ENCODE peak calls at places on chromosomes 6 and 20, in seven cellular contexts. W is Panc1, K is uterus, D is cardiac muscle cell, Z is right cardiac atrium, U is neuronal stem cell, X is HCT116. T is an unnamed sample. For H3K4me1, the result is how much of the 10 kb centered on the place peaks cover.

GRCh38 chr20:18694071-18694470 is 106.2 kb downstream of the DTD1 start:
- DNase-seq in W (no peak), K (no peak), D (no peak), Z (no peak), U (no peak), X (no peak), T (no peak)

GRCh38 chr6:116118608-116119007 is 7.3 kb downstream of the COL10A1 start:
- DNase-seq in W (no peak), K (no peak), D (no peak), Z (no peak), U (no peak), X (no peak), T (no peak)

GRCh38 chr6:14232889-14233288 is 115.3 kb downstream of the CD83 start:
- DNase-seq in W (no peak), K (no peak), D (no peak), Z (no peak), U (no peak), X (no peak), T (no peak)

GRCh38 chr20:25551413-25552210 is 33.7 kb downstream of the NINL start:
- DNase-seq in W (no peak), K (no peak), D (peak), Z (no peak), U (no peak), X (no peak), T (no peak)

GRCh38 chr6:168223755-168224154 is 95.8 kb downstream of the DACT2 start:
- DNase-seq in W (no peak), K (no peak), D (no peak), Z (no peak), U (no peak), X (no peak), T (no peak)

GRCh38 chr20:21166801-21167200 is 40.9 kb downstream of the KIZ start:
- DNase-seq in W (no peak), K (no peak), D (no peak), Z (no peak), U (no peak), X (no peak), T (no peak)

GRCh38 chr20:10359621-10360040 is 74.4 kb downstream of the MKKS start:
- DNase-seq in W (no peak), K (no peak), D (no peak), Z (no peak), U (no peak), X (no peak), T (no peak)

GRCh38 chr6:56749632-56750151 is 107.0 kb upstream of the DST start:
- DNase-seq in W (peak), K (no peak), D (no peak), Z (no peak), U (no peak), X (peak), T (no peak)

GRCh38 chr20:38940644-38941043 is 14.4 kb downstream of the FAM83D start:
- DNase-seq in W (no peak), K (no peak), D (no peak), Z (no peak), U (no peak), X (no peak), T (no peak)

GRCh38 chr20:58388028-58388601 is 914 bp upstream of the VAPB start:
- DNase-seq in W (no peak), K (no peak), D (no peak), Z (no peak), U (no peak), X (no peak), T (no peak)

GRCh38 chr20:39943336-39943735 is 745.7 kb downstream of the MAFB start:
- DNase-seq in W (no peak), K (no peak), D (no peak), Z (no peak), U (no peak), X (no peak), T (no peak)

GRCh38 chr6:75409286-75409685 is 84.3 kb downstream of the FILIP1 start:
- DNase-seq in W (no peak), K (no peak), D (no peak), Z (no peak), U (no peak), X (no peak), T (no peak)

GRCh38 chr6:129309154-129309553 is 400.8 kb downstream of the ARHGAP18 start:
- DNase-seq in W (no peak), K (no peak), D (no peak), Z (no peak), U (no peak), X (no peak), T (no peak)

GRCh38 chr20:58749979-58750378 is 57.4 kb downstream of the NPEPL1 start:
- DNase-seq in W (no peak), K (no peak), D (no peak), Z (no peak), U (no peak), X (no peak), T (no peak)

GRCh38 chr6:163720005-163720404 is 305.5 kb downstream of the QKI start:
- DNase-seq in W (no peak), K (no peak), D (no peak), Z (no peak), U (no peak), X (no peak), T (no peak)

GRCh38 chr6:138988469-138988834 is 399 bp upstream of the REPS1 start:
- DNase-seq in W (no peak), K (no peak), D (no peak), Z (no peak), U (no peak), X (no peak), T (no peak)

GRCh38 chr6:13559968-13560650 is 14.3 kb upstream of the SIRT5 start:
- DNase-seq in W (no peak), K (no peak), D (no peak), Z (no peak), U (no peak), X (no peak), T (no peak)

GRCh38 chr6:143098054-143098673 is 37.5 kb downstream of the AIG1 start:
- DNase-seq in W (no peak), K (no peak), D (no peak), Z (no peak), U (no peak), X (no peak), T (no peak)

GRCh38 chr6:35298625-35299140 is 1.1 kb downstream of the DEF6 start:
- DNase-seq in W (no peak), K (no peak), D (no peak), Z (no peak), U (no peak), X (no peak), T (no peak)

GRCh38 chr6:101391772-101392560 is 1.5 kb upstream of the GRIK2 start:
- DNase-seq in W (no peak), K (no peak), D (no peak), Z (peak), U (no peak), X (no peak), T (no peak)

GRCh38 chr20:4626228-4626627 is 95.5 kb upstream of the PRND start:
- DNase-seq in W (no peak), K (no peak), D (no peak), Z (no peak), U (no peak), X (no peak), T (no peak)

GRCh38 chr20:25669826-25670422 is 26.7 kb downstream of the ZNF337 start:
- DNase-seq in W (no peak), K (no peak), D (peak), Z (no peak), U (no peak), X (no peak), T (no peak)

GRCh38 chr6:132140150-132140549 is 189.0 kb upstream of the CCN2 start:
- DNase-seq in W (no peak), K (no peak), D (no peak), Z (no peak), U (no peak), X (no peak), T (no peak)

GRCh38 chr6:71404145-71404966 is 115.7 kb downstream of the OGFRL1 start:
- DNase-seq in W (peak), K (no peak), D (peak), Z (no peak), U (no peak), X (peak), T (no peak)

GRCh38 chr20:52978851-52979250 is 6.7 kb downstream of the TSHZ2 start:
- DNase-seq in W (no peak), K (no peak), D (no peak), Z (no peak), U (no peak), X (no peak), T (no peak)

GRCh38 chr6:138007014-138007472 is 100.2 kb downstream of the PERP start:
- DNase-seq in W (no peak), K (no peak), D (peak), Z (no peak), U (peak), X (peak), T (no peak)

GRCh38 chr6:31270788-31271640 is 878 bp downstream of the HLA-C start:
- DNase-seq in W (no peak), K (peak), D (peak), Z (peak), U (peak), X (no peak), T (peak)
- H3K27ac ChIP-seq in W (peak), K (peak), D (no peak), Z (peak), U (no peak), X (peak), T (no peak)

GRCh38 chr6:158717341-158718328 is 67.8 kb downstream of the SYTL3 start:
- DNase-seq in W (no peak), K (no peak), D (no peak), Z (no peak), U (no peak), X (no peak), T (no peak)
- H3K4me3 ChIP-seq in W (no peak), K (no peak), D (no peak), Z (no peak), U (no peak), X (no peak), T (no peak)

GRCh38 chr6:130932956-130933355 is 105.8 kb downstream of the SMLR1 start:
- DNase-seq in W (no peak), K (no peak), D (no peak), Z (no peak), U (no peak), X (no peak), T (no peak)
- H3K4me1 ChIP-seq in W (half or more), K (under half), D (under half), Z (under half), U (under half), X (under half), T (under half)

GRCh38 chr6:11054722-11055121 is 10.6 kb upstream of the ELOVL2 start:
- DNase-seq in W (no peak), K (no peak), D (no peak), Z (no peak), U (no peak), X (no peak), T (no peak)
- H3K27ac ChIP-seq in W (no peak), K (no peak), D (no peak), Z (no peak), U (no peak), X (no peak), T (no peak)

GRCh38 chr6:24125980-24126379 is at the start of gene NRSN1:
- DNase-seq in W (no peak), K (no peak), D (peak), Z (peak), U (peak), X (no peak), T (peak)

GRCh38 chr6:24122139-24122538 is 3.9 kb upstream of the NRSN1 start:
- DNase-seq in W (no peak), K (no peak), D (no peak), Z (no peak), U (no peak), X (no peak), T (no peak)

GRCh38 chr6:24131751-24132150 is 5.7 kb downstream of the NRSN1 start:
- DNase-seq in W (no peak), K (no peak), D (no peak), Z (no peak), U (no peak), X (no peak), T (no peak)

GRCh38 chr6:24127316-24127715 is 1.3 kb downstream of the NRSN1 start:
- DNase-seq in W (no peak), K (no peak), D (no peak), Z (no peak), U (no peak), X (no peak), T (no peak)

DNA sequence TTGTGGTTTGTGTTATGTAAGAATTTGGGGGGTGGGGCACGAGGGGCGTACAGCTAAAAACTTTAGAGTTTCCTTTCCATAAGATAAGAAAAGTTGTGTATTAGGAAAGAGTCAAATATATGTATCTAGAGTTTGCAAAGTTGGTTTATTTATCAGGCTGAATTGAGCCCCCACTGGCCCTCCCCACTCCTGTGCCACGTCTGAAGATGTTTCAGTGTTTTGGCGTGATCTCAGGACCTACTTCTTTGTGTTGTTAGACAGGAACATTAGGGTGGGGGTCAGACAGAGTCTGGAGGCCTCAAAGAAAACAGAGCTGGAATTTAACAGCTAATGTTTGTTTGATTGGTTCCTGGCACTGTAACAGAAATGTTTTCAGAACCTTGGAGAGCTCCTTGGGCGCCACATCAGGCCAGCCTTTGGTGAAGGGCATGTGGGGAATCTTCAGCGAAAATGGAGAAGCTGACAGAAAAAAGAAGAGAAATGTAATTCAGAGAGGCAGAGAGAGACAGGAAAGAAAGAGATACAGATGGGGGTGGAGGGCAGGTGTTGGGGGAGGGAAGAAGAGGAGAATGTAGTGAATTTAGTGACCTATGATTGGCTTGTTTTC is 674 bp downstream of the NRSN1 start:
- DNase-seq in W (no peak), K (no peak), D (peak), Z (no peak), U (peak), X (peak), T (no peak)
- H3K4me3 ChIP-seq in W (no peak), K (no peak), D (peak), Z (no peak), U (no peak), X (no peak), T (no peak)

DNA sequence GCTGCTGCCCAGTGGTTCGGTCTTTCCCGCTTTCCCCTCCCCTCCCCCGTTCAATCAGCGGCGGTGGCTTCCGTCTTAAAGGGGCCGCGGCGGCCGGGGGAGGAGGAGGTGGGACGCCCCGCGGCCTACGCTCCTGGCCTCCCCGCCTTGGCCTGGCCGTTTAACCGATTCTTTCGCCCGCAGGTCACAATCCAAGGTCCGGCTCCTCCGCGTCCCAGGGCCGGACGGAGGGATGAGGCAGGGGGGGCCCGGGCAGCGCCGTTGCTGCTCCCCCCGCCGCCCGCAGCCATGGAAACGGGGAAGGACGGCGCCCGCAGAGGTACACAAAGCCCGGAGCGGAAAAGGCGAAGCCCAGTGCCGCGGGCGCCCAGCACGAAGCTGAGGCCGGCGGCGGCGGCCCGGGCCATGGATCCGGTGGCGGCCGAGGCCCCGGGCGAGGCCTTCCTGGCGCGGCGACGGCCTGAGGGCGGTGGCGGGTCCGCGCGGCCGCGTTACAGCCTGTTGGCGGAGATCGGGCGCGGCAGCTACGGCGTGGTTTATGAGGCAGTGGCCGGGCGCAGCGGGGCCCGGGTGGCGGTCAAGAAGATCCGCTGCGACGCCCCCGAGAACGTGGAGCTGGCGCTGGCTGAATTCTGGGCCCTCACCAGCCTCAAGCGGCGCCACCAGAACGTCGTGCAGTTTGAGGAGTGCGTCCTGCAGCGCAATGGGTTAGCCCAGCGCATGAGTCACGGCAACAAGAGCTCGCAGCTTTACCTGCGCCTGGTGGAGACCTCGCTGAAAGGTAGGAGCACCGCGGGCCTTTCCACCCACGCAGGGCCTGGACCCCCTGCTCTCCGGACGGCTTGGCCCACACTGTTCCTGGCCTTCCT is 1.2 kb downstream of the STK35 start:
- DNase-seq in W (no peak), K (peak), D (peak), Z (peak), U (peak), X (peak), T (peak)
- H3K4me1 ChIP-seq in W (under half), K (under half), D (under half), Z (under half), U (under half), X (under half), T (under half)

GRCh38 chr6:127342296-127342945 is 988 bp downstream of the ECHDC1 start:
- DNase-seq in W (no peak), K (no peak), D (peak), Z (no peak), U (peak), X (no peak), T (no peak)

GRCh38 chr6:127340171-127340570 is 3.2 kb downstream of the ECHDC1 start:
- DNase-seq in W (no peak), K (no peak), D (no peak), Z (no peak), U (no peak), X (no peak), T (no peak)

GRCh38 chr6:127342946-127343752 is at the start of gene ECHDC1:
- DNase-seq in W (peak), K (peak), D (peak), Z (peak), U (peak), X (peak), T (peak)

GRCh38 chr6:127343753-127344659 is 597 bp upstream of the ECHDC1 start:
- DNase-seq in W (no peak), K (no peak), D (peak), Z (no peak), U (peak), X (no peak), T (no peak)

GRCh38 chr6:127341471-127342202 is 1.8 kb downstream of the ECHDC1 start:
- DNase-seq in W (no peak), K (no peak), D (no peak), Z (no peak), U (no peak), X (no peak), T (no peak)
- H3K27ac ChIP-seq in W (peak), K (no peak), D (peak), Z (no peak), U (no peak), X (no peak), T (no peak)